ENCODE peak calls at places on chromosomes 6 and 20, in four cellular contexts. F, W, C and O are unnamed samples.

GRCh38 chr20:53559816-53560215 is 33.8 kb downstream of the ZNF217 start:
- DNase-seq in F (no peak), W (no peak), C (no peak), O (no peak)

GRCh38 chr20:44683263-44684046 is 31.7 kb upstream of the CCN5 start:
- DNase-seq in F (peak), W (no peak), C (peak), O (peak)

GRCh38 chr20:48308882-48309281 is 518.9 kb downstream of the PREX1 start:
- DNase-seq in F (no peak), W (no peak), C (no peak), O (no peak)

GRCh38 chr6:52420668-52421358 is 671 bp downstream of the EFHC1 start:
- DNase-seq in F (peak), W (no peak), C (no peak), O (no peak)

GRCh38 chr20:35632539-35633115 is 17.0 kb downstream of the SPAG4 start:
- DNase-seq in F (no peak), W (no peak), C (no peak), O (no peak)

GRCh38 chr6:158619922-158620801 is 24.4 kb downstream of the DYNLT1 start:
- DNase-seq in F (no peak), W (no peak), C (no peak), O (no peak)

GRCh38 chr6:572596-573265 is 84.2 kb downstream of the HUS1B start:
- DNase-seq in F (no peak), W (no peak), C (no peak), O (no peak)

GRCh38 chr6:112037783-112038216 is 16.1 kb upstream of the CCN6 start:
- DNase-seq in F (no peak), W (no peak), C (peak), O (no peak)

GRCh38 chr20:23043376-23043775 is 6.1 kb downstream of the THBD start:
- DNase-seq in F (no peak), W (no peak), C (no peak), O (no peak)

GRCh38 chr20:54014301-54014914 is 56.0 kb downstream of the BCAS1 start:
- DNase-seq in F (no peak), W (no peak), C (no peak), O (no peak)

GRCh38 chr6:89985744-89986493 is 91.7 kb downstream of the GJA10 start:
- DNase-seq in F (no peak), W (peak), C (no peak), O (no peak)

GRCh38 chr6:20377623-20378265 is 23.9 kb upstream of the E2F3 start:
- DNase-seq in F (no peak), W (peak), C (no peak), O (no peak)

GRCh38 chr6:156449128-156449527 is 328.1 kb upstream of the ARID1B start:
- DNase-seq in F (no peak), W (no peak), C (no peak), O (no peak)

GRCh38 chr6:70980800-70981199 is 23.9 kb upstream of the B3GAT2 start:
- DNase-seq in F (no peak), W (no peak), C (no peak), O (no peak)

GRCh38 chr20:48629069-48629959 is 198.5 kb downstream of the PREX1 start:
- DNase-seq in F (no peak), W (no peak), C (peak), O (no peak)

GRCh38 chr6:24257282-24257681 is 100.6 kb downstream of the DCDC2 start:
- DNase-seq in F (no peak), W (no peak), C (no peak), O (no peak)
- TF ChIP-seq CTCF in F (no peak), W (no peak), C (no peak), O (no peak)

GRCh38 chr6:41150671-41151070 is 3.5 kb downstream of the TREML1 start:
- DNase-seq in F (no peak), W (no peak), C (no peak), O (no peak)
- TF ChIP-seq CTCF in F (no peak), W (no peak), C (no peak), O (no peak)

GRCh38 chr6:5036309-5036708 is 32.5 kb upstream of the RPP40 start:
- DNase-seq in F (peak), W (no peak), C (no peak), O (no peak)
- TF ChIP-seq CTCF in F (no peak), W (no peak), C (no peak), O (no peak)

GRCh38 chr6:42099340-42100028 is 42.9 kb downstream of the C6orf132 start:
- DNase-seq in F (peak), W (no peak), C (no peak), O (no peak)

GRCh38 chr6:42095066-42095465 is 44.7 kb downstream of the TAF8 start:
- DNase-seq in F (no peak), W (no peak), C (no peak), O (no peak)

GRCh38 chr6:42091718-42092023 is 41.3 kb downstream of the TAF8 start:
- DNase-seq in F (no peak), W (no peak), C (no peak), O (no peak)

GRCh38 chr6:42093582-42094329 is 43.4 kb downstream of the TAF8 start:
- DNase-seq in F (peak), W (no peak), C (peak), O (no peak)

DNA sequence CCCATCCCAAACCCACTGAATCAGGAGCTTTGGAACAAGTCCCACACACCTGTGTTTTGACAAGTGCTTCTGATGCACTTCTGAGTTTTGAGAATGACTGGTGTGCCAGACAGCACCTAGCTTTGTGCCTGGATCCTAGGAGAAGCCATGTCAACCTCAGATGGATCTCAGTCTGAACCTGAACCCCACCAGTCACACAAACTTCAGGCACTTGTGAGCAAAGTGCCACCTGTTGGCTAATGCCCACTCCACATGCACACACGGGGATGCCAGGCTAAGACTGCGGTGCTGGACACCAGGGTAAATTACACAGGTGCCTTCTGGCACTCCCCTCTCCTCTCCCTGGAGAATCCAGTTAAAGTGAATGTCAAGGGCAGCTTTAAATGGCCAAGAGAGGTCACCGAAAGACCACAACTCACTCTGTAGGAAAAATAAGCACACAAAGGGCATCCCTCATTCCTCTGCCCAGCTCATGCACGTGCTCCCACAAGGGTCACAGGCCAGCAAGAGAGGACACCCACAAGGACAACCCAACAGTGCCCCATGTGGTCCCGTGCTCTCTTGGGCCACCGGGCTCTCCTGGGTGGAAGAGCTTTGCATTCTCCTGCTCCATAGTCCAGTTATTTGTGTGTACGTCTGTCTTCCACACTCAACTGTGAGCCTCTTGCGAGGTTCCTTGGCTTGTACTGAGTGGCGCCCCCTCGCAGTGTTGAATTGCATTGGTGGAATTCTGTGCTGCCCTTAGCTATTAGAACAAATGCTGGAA is 45.6 kb downstream of the TAF8 start:
- DNase-seq in F (peak), W (no peak), C (no peak), O (no peak)
- TF ChIP-seq CTCF in F (no peak), W (no peak), C (no peak), O (no peak)

DNA sequence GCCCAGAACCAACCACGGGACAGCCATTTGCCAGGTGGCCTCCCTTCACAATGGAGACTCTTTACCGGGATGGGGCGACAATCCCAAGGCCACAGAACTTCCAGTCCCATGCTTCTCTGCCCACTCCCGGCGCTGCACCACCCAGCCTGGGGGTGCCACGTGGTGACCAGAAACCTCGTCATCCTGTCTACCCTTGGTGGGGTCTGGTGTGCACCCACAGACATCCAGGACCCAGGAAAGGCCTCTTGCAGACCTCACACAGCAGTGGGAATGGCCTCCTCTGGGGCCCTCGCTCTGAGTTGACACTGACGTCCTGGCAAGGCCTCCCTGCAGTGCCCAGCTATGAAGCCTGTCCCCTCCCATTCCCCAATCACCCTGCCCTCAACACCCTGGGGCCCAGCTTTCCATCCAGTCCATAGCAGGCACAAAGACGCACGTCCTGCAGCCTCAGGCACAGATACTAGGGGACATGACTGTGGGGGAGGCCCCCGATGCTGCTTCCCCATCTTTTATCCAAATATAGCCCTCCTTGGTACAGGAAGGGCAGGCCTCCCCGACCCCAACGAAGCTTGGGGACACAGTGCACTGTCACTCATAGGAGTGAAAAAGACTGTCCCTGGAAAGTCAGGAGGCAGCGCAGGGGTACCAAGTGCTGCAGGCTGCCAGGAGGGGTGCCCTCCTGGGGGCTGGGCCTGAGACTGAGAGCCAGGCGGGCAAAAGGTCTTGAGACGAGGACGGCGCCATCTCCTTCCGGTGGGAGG is 7.1 kb downstream of the CST7 start:
- DNase-seq in F (no peak), W (no peak), C (no peak), O (no peak)
- TF ChIP-seq CTCF in F (no peak), W (no peak), C (no peak), O (no peak)